ENCODE peak calls at places on chromosomes 11 and 22, in ten cellular contexts. One of them, this sample, is unnamed.

GRCh38 chr11:13290221-13290980 is 12.8 kb downstream of the BMAL1 start:
- DNase-seq in mammary epithelial cell: peak; percentile 36
- DNase-seq in Caco-2: no peak
- DNase-seq in T follicular helper cell: no peak
- DNase-seq in NCI-H1436: no peak
- DNase-seq in Right ventricle myocardium inferior: no peak
- DNase-seq in NCI-H774: no peak
- DNase-seq in activated naive CD8-positive, alpha-beta T cell treated with anti-CD3 and anti-CD28 coated beads, Interleukin-2, amount 10 ng/mL, durations not matched to agents 7 days and 5 days: no peak
- DNase-seq in activated CD8-positive, alpha-beta memory T cell treated with anti-CD3 and anti-CD28 coated beads, Interleukin-2, amount 10 ng/mL, durations not matched to agents 7 days and 5 days: no peak
- DNase-seq in naive thymus-derived CD8-positive, alpha-beta T cell: no peak
- DNase-seq in this sample: no peak

GRCh38 chr11:75269367-75269660 is 28.7 kb downstream of the TPBGL start:
- DNase-seq in Right ventricle myocardium inferior: no peak
- DNase-seq in T follicular helper cell: no peak
- DNase-seq in activated naive CD8-positive, alpha-beta T cell treated with anti-CD3 and anti-CD28 coated beads, Interleukin-2, amount 10 ng/mL, durations not matched to agents 7 days and 5 days: peak; percentile 4
- DNase-seq in mammary epithelial cell: no peak
- DNase-seq in activated CD8-positive, alpha-beta memory T cell treated with anti-CD3 and anti-CD28 coated beads, Interleukin-2, amount 10 ng/mL, durations not matched to agents 7 days and 5 days: no peak
- DNase-seq in NCI-H1436: no peak
- DNase-seq in NCI-H774: no peak
- DNase-seq in naive thymus-derived CD8-positive, alpha-beta T cell: no peak
- DNase-seq in Caco-2: no peak
- DNase-seq in this sample: no peak

GRCh38 chr11:27239305-27239942 is 123.6 kb downstream of the CCDC34 start:
- DNase-seq in Caco-2: no peak
- DNase-seq in activated CD8-positive, alpha-beta memory T cell treated with anti-CD3 and anti-CD28 coated beads, Interleukin-2, amount 10 ng/mL, durations not matched to agents 7 days and 5 days: no peak
- DNase-seq in mammary epithelial cell: no peak
- DNase-seq in Right ventricle myocardium inferior: peak; percentile 71
- DNase-seq in NCI-H774: no peak
- DNase-seq in NCI-H1436: no peak
- DNase-seq in naive thymus-derived CD8-positive, alpha-beta T cell: no peak
- DNase-seq in activated naive CD8-positive, alpha-beta T cell treated with anti-CD3 and anti-CD28 coated beads, Interleukin-2, amount 10 ng/mL, durations not matched to agents 7 days and 5 days: no peak
- DNase-seq in T follicular helper cell: no peak
- DNase-seq in this sample: no peak

GRCh38 chr22:43228330-43228729 is 41.4 kb upstream of the TTLL12 start:
- DNase-seq in naive thymus-derived CD8-positive, alpha-beta T cell: no peak
- DNase-seq in Right ventricle myocardium inferior: no peak
- DNase-seq in NCI-H774: no peak
- DNase-seq in activated CD8-positive, alpha-beta memory T cell treated with anti-CD3 and anti-CD28 coated beads, Interleukin-2, amount 10 ng/mL, durations not matched to agents 7 days and 5 days: peak; percentile 46
- DNase-seq in T follicular helper cell: no peak
- DNase-seq in Caco-2: peak; percentile 45
- DNase-seq in activated naive CD8-positive, alpha-beta T cell treated with anti-CD3 and anti-CD28 coated beads, Interleukin-2, amount 10 ng/mL, durations not matched to agents 7 days and 5 days: no peak
- DNase-seq in NCI-H1436: no peak
- DNase-seq in mammary epithelial cell: no peak
- DNase-seq in this sample: no peak

GRCh38 chr11:62401781-62402180 is 17.1 kb upstream of the SCGB1A1 start:
- DNase-seq in activated naive CD8-positive, alpha-beta T cell treated with anti-CD3 and anti-CD28 coated beads, Interleukin-2, amount 10 ng/mL, durations not matched to agents 7 days and 5 days: no peak
- DNase-seq in mammary epithelial cell: no peak
- DNase-seq in naive thymus-derived CD8-positive, alpha-beta T cell: no peak
- DNase-seq in NCI-H1436: no peak
- DNase-seq in Caco-2: no peak
- DNase-seq in activated CD8-positive, alpha-beta memory T cell treated with anti-CD3 and anti-CD28 coated beads, Interleukin-2, amount 10 ng/mL, durations not matched to agents 7 days and 5 days: no peak
- DNase-seq in NCI-H774: no peak
- DNase-seq in Right ventricle myocardium inferior: no peak
- DNase-seq in T follicular helper cell: no peak
- DNase-seq in this sample: no peak

GRCh38 chr22:25054943-25055511 is 102.5 kb downstream of the KIAA1671 start:
- DNase-seq in mammary epithelial cell: no peak
- DNase-seq in T follicular helper cell: no peak
- DNase-seq in naive thymus-derived CD8-positive, alpha-beta T cell: no peak
- DNase-seq in activated CD8-positive, alpha-beta memory T cell treated with anti-CD3 and anti-CD28 coated beads, Interleukin-2, amount 10 ng/mL, durations not matched to agents 7 days and 5 days: peak; percentile 85
- DNase-seq in NCI-H1436: no peak
- DNase-seq in NCI-H774: no peak
- DNase-seq in activated naive CD8-positive, alpha-beta T cell treated with anti-CD3 and anti-CD28 coated beads, Interleukin-2, amount 10 ng/mL, durations not matched to agents 7 days and 5 days: no peak
- DNase-seq in Caco-2: no peak
- DNase-seq in Right ventricle myocardium inferior: peak; percentile 55
- DNase-seq in this sample: no peak

GRCh38 chr22:38828191-38828590 is 15.6 kb downstream of the NPTXR start:
- DNase-seq in activated CD8-positive, alpha-beta memory T cell treated with anti-CD3 and anti-CD28 coated beads, Interleukin-2, amount 10 ng/mL, durations not matched to agents 7 days and 5 days: no peak
- DNase-seq in NCI-H774: no peak
- DNase-seq in NCI-H1436: no peak
- DNase-seq in naive thymus-derived CD8-positive, alpha-beta T cell: no peak
- DNase-seq in Caco-2: no peak
- DNase-seq in activated naive CD8-positive, alpha-beta T cell treated with anti-CD3 and anti-CD28 coated beads, Interleukin-2, amount 10 ng/mL, durations not matched to agents 7 days and 5 days: no peak
- DNase-seq in Right ventricle myocardium inferior: no peak
- DNase-seq in T follicular helper cell: no peak
- DNase-seq in mammary epithelial cell: no peak
- DNase-seq in this sample: no peak

GRCh38 chr22:31377609-31378008 is 21.8 kb upstream of the DRG1 start:
- DNase-seq in naive thymus-derived CD8-positive, alpha-beta T cell: no peak
- DNase-seq in activated naive CD8-positive, alpha-beta T cell treated with anti-CD3 and anti-CD28 coated beads, Interleukin-2, amount 10 ng/mL, durations not matched to agents 7 days and 5 days: no peak
- DNase-seq in Right ventricle myocardium inferior: no peak
- DNase-seq in NCI-H774: no peak
- DNase-seq in mammary epithelial cell: no peak
- DNase-seq in T follicular helper cell: no peak
- DNase-seq in Caco-2: no peak
- DNase-seq in activated CD8-positive, alpha-beta memory T cell treated with anti-CD3 and anti-CD28 coated beads, Interleukin-2, amount 10 ng/mL, durations not matched to agents 7 days and 5 days: no peak
- DNase-seq in NCI-H1436: no peak
- DNase-seq in this sample: no peak

GRCh38 chr22:39125622-39126021 is 26.9 kb downstream of the CBX7 start:
- DNase-seq in NCI-H774: no peak
- DNase-seq in NCI-H1436: no peak
- DNase-seq in activated CD8-positive, alpha-beta memory T cell treated with anti-CD3 and anti-CD28 coated beads, Interleukin-2, amount 10 ng/mL, durations not matched to agents 7 days and 5 days: no peak
- DNase-seq in T follicular helper cell: no peak
- DNase-seq in Right ventricle myocardium inferior: no peak
- DNase-seq in activated naive CD8-positive, alpha-beta T cell treated with anti-CD3 and anti-CD28 coated beads, Interleukin-2, amount 10 ng/mL, durations not matched to agents 7 days and 5 days: no peak
- DNase-seq in Caco-2: no peak
- DNase-seq in mammary epithelial cell: no peak
- DNase-seq in naive thymus-derived CD8-positive, alpha-beta T cell: no peak
- DNase-seq in this sample: no peak

GRCh38 chr11:129593098-129593497 is 217.4 kb downstream of the BARX2 start:
- DNase-seq in mammary epithelial cell: peak; percentile 33
- DNase-seq in naive thymus-derived CD8-positive, alpha-beta T cell: no peak
- DNase-seq in T follicular helper cell: no peak
- DNase-seq in Right ventricle myocardium inferior: no peak
- DNase-seq in activated CD8-positive, alpha-beta memory T cell treated with anti-CD3 and anti-CD28 coated beads, Interleukin-2, amount 10 ng/mL, durations not matched to agents 7 days and 5 days: no peak
- DNase-seq in NCI-H1436: peak; percentile 38
- DNase-seq in NCI-H774: peak; percentile 54
- DNase-seq in activated naive CD8-positive, alpha-beta T cell treated with anti-CD3 and anti-CD28 coated beads, Interleukin-2, amount 10 ng/mL, durations not matched to agents 7 days and 5 days: no peak
- DNase-seq in Caco-2: no peak
- DNase-seq in this sample: no peak

GRCh38 chr22:20010307-20011122 is 6.1 kb downstream of the ARVCF start:
- DNase-seq in activated naive CD8-positive, alpha-beta T cell treated with anti-CD3 and anti-CD28 coated beads, Interleukin-2, amount 10 ng/mL, durations not matched to agents 7 days and 5 days: no peak
- DNase-seq in Right ventricle myocardium inferior: peak; percentile 63
- DNase-seq in Caco-2: no peak
- DNase-seq in naive thymus-derived CD8-positive, alpha-beta T cell: no peak
- DNase-seq in activated CD8-positive, alpha-beta memory T cell treated with anti-CD3 and anti-CD28 coated beads, Interleukin-2, amount 10 ng/mL, durations not matched to agents 7 days and 5 days: no peak
- DNase-seq in NCI-H1436: no peak
- DNase-seq in mammary epithelial cell: peak; percentile 58
- DNase-seq in NCI-H774: no peak
- DNase-seq in T follicular helper cell: no peak
- DNase-seq in this sample: no peak

GRCh38 chr22:36725366-36726006 is 21.9 kb upstream of the CACNG2 start:
- DNase-seq in Caco-2: no peak
- DNase-seq in naive thymus-derived CD8-positive, alpha-beta T cell: no peak
- DNase-seq in Right ventricle myocardium inferior: no peak
- DNase-seq in NCI-H774: no peak
- DNase-seq in T follicular helper cell: no peak
- DNase-seq in activated CD8-positive, alpha-beta memory T cell treated with anti-CD3 and anti-CD28 coated beads, Interleukin-2, amount 10 ng/mL, durations not matched to agents 7 days and 5 days: no peak
- DNase-seq in activated naive CD8-positive, alpha-beta T cell treated with anti-CD3 and anti-CD28 coated beads, Interleukin-2, amount 10 ng/mL, durations not matched to agents 7 days and 5 days: no peak
- DNase-seq in NCI-H1436: no peak
- DNase-seq in mammary epithelial cell: no peak
- DNase-seq in this sample: no peak

This sample was measured in AG04449.